ENCODE peak calls at places on chromosomes 16 and 17, in four cellular contexts. One of them, this sample, is unnamed.

GRCh38 chr17:18225562-18226283 is at the start of gene LLGL1:
- DNase-seq in H1: no peak
- DNase-seq in HCT116: no peak
- DNase-seq in HepG2: no peak
- DNase-seq in this sample: no peak

GRCh38 chr17:28392491-28392890 is 13.5 kb downstream of the SLC46A1 start:
- DNase-seq in H1: no peak
- DNase-seq in HCT116: no peak
- DNase-seq in HepG2: no peak
- DNase-seq in this sample: no peak

GRCh38 chr17:11901901-11902300 is 95.4 kb downstream of the ZNF18 start:
- DNase-seq in H1: no peak
- DNase-seq in HCT116: no peak
- DNase-seq in HepG2: no peak
- DNase-seq in this sample: no peak

GRCh38 chr16:70437582-70438324 is 1.1 kb downstream of the ST3GAL2 start:
- DNase-seq in H1: no peak
- DNase-seq in HCT116: no peak
- DNase-seq in HepG2: no peak
- DNase-seq in this sample: no peak

GRCh38 chr16:77223184-77223583 is 24.0 kb downstream of the SYCE1L start:
- DNase-seq in H1: no peak
- DNase-seq in HCT116: no peak
- DNase-seq in HepG2: no peak
- DNase-seq in this sample: no peak

GRCh38 chr17:19762515-19762961 is 14.4 kb upstream of the ALDH3A1 start:
- DNase-seq in H1: peak
- DNase-seq in HCT116: no peak
- DNase-seq in HepG2: peak
- DNase-seq in this sample: peak

GRCh38 chr17:18962494-18962815 is 10.5 kb downstream of the SLC5A10 start:
- DNase-seq in H1: no peak
- DNase-seq in HCT116: no peak
- DNase-seq in HepG2: no peak
- DNase-seq in this sample: no peak

GRCh38 chr17:17628388-17629008 is 37.0 kb upstream of the PEMT start:
- DNase-seq in H1: no peak
- DNase-seq in HCT116: no peak
- DNase-seq in HepG2: no peak
- DNase-seq in this sample: peak

GRCh38 chr17:5522476-5522875 is 36.1 kb downstream of the MIS12 start:
- DNase-seq in H1: no peak
- DNase-seq in HCT116: no peak
- DNase-seq in HepG2: no peak
- DNase-seq in this sample: no peak

GRCh38 chr16:1828645-1829410 is 1.8 kb downstream of the FAHD1 start:
- DNase-seq in H1: no peak
- DNase-seq in HCT116: no peak
- DNase-seq in HepG2: peak
- DNase-seq in this sample: no peak
- H3K4me3 ChIP-seq in H1: peak
- H3K4me3 ChIP-seq in HCT116: peak
- H3K4me3 ChIP-seq in HepG2: peak
- H3K4me3 ChIP-seq in this sample: peak

DNA sequence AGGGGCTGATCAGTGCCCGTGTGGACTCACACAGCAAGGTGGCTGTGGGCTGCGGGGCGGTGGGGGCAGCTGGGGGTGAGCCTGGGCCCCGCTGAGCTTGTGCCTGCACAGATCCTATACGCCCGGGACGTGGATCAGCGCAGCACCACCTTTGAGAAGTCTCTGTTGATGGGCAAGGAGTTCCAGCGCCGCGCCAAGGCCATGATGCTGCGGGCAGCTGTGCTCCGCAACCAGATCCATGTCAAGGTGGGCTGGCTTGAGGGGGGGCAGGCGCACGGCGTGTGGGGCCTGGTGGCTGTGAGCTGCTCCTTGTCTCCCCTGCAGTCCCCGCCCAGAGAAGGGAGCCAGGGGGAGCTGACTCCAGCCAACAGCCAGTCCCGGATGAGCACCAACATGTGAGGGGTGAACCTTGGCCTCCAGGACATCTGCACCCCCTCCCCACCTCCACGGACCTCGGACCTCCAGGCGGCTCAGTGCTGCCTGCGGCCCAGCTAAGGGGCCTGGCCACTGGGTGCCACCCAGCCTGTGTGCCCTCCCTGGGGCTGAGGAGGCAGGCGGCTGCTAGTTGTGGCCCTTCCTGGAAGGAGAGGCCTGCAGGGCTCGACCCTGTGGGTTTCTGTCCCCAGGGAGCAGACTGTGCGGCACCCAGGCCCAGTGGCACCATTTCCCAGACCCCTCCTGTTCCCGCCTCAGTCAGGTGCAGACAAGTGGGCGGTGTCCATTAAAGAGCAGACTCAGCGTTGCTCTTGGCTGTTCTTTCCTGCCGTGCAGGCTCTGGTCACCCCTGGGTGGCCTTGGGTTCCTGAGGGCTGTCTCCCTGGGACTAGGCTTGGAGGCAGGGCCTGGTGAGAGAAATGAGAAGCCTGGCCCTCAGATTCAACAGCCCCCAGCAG is 5.3 kb downstream of the GPS1 start:
- DNase-seq in H1: no peak
- DNase-seq in HCT116: no peak
- DNase-seq in HepG2: peak
- DNase-seq in this sample: no peak
- TF ChIP-seq POLR2AphosphoS5 in H1: no peak
- TF ChIP-seq POLR2AphosphoS5 in HCT116: no peak
- TF ChIP-seq POLR2AphosphoS5 in HepG2: no peak
- TF ChIP-seq POLR2AphosphoS5 in this sample: no peak

GRCh38 chr17:44344939-44345496 is at the start of gene GRN:
- DNase-seq in H1: peak
- DNase-seq in HCT116: peak
- DNase-seq in HepG2: peak
- DNase-seq in this sample: peak
- TF ChIP-seq POLR2A in H1: peak
- TF ChIP-seq POLR2A in HCT116: peak
- TF ChIP-seq POLR2A in HepG2: peak
- TF ChIP-seq POLR2A in this sample: no peak

GRCh38 chr17:68762911-68763310 is 161.7 kb upstream of the FAM20A start:
- DNase-seq in H1: no peak
- DNase-seq in HCT116: no peak
- DNase-seq in HepG2: no peak
- DNase-seq in this sample: no peak

GRCh38 chr17:68759343-68760140 is 158.4 kb upstream of the FAM20A start:
- DNase-seq in H1: peak
- DNase-seq in HCT116: peak
- DNase-seq in HepG2: peak
- DNase-seq in this sample: peak

GRCh38 chr17:68760141-68760475 is 158.9 kb upstream of the FAM20A start:
- DNase-seq in H1: no peak
- DNase-seq in HCT116: no peak
- DNase-seq in HepG2: no peak
- DNase-seq in this sample: no peak

GRCh38 chr17:68763551-68763950 is 162.4 kb upstream of the FAM20A start:
- DNase-seq in H1: no peak
- DNase-seq in HCT116: no peak
- DNase-seq in HepG2: no peak
- DNase-seq in this sample: no peak

GRCh38 chr17:68759002-68759342 is 157.8 kb upstream of the FAM20A start:
- DNase-seq in H1: no peak
- DNase-seq in HCT116: no peak
- DNase-seq in HepG2: peak
- DNase-seq in this sample: no peak
- H3K4me3 ChIP-seq in H1: no peak
- H3K4me3 ChIP-seq in HCT116: no peak
- H3K4me3 ChIP-seq in HepG2: peak
- H3K4me3 ChIP-seq in this sample: no peak

DNA sequence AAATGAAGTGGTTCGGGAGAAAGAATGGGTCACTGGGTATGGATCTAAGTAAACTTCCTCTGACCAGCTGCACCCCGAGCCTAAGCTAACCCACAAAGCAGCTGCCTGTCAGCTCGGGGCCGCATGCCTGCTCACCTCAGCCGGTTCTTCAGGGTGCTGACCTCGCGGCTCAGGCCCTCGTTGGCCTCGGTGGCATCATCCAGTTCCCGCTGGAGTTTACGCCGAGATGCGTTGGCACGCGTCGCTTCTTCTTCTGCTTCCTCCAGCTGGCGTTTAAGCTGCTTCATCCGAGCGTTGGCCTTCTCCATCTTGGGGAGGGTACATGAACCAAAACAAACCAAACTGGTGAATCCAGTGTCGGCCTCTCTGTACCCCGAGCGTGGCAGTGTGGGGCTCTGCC is 41.1 kb downstream of the NDEL1 start:
- DNase-seq in H1: no peak
- DNase-seq in HCT116: no peak
- DNase-seq in HepG2: no peak
- DNase-seq in this sample: no peak
- TF ChIP-seq POLR2AphosphoS5 in H1: no peak
- TF ChIP-seq POLR2AphosphoS5 in HCT116: no peak
- TF ChIP-seq POLR2AphosphoS5 in HepG2: no peak
- TF ChIP-seq POLR2AphosphoS5 in this sample: no peak

DNA sequence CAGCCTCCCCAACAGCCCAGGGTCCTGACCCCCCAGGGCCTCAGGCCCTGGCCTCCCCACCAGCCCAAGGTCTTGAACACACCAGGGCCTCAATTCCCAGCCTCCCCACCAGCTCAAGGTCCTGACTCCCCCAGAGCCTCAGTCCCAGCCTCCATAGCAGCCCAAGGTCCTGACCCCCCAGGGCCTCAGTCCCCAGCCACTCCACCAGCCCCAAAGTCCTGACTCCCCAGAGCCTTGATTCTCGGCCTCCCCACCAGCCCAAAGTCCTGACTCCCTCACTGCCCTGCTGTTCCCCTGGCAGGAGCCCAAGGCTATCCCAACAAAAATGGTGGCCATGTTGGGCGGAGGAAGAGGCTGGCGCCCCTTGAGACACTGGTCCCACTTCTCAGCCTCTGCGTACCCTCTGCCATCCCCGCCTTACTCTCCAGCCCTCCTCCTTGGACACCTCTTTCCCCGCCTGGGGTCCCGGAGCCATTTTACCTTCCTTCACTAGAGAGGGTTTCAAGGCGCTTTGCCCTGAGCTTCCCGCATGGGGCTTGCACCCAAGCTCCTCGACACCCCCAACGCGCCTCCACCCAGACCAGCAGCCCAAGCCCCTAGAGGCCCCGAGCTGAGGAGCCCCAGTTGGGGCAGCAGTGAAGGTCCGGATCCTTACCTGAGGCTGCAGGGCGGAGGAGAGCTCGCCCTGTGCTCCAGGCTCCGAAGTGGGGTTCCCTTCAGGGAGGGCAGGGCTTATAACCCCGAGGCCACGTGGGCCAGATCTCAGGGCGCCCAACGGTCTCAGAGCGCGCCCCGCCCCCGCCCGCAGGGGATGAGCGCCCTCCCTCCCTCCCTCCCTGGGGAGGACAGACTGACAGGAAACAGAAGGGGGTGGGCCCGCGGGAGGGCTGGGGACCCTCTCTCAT is 3.5 kb upstream of the TSPOAP1 start:
- DNase-seq in H1: no peak
- DNase-seq in HCT116: no peak
- DNase-seq in HepG2: no peak
- DNase-seq in this sample: peak
- TF ChIP-seq POLR2A in H1: no peak
- TF ChIP-seq POLR2A in HCT116: no peak
- TF ChIP-seq POLR2A in HepG2: no peak
- TF ChIP-seq POLR2A in this sample: no peak

GRCh38 chr17:38558751-38559024 is 47.1 kb downstream of the SRCIN1 start:
- DNase-seq in H1: no peak
- DNase-seq in HCT116: no peak
- DNase-seq in HepG2: no peak
- DNase-seq in this sample: no peak

GRCh38 chr17:38559025-38559879 is 46.5 kb downstream of the SRCIN1 start:
- DNase-seq in H1: peak
- DNase-seq in HCT116: peak
- DNase-seq in HepG2: peak
- DNase-seq in this sample: peak

GRCh38 chr17:38557395-38557794 is 48.4 kb downstream of the SRCIN1 start:
- DNase-seq in H1: no peak
- DNase-seq in HCT116: no peak
- DNase-seq in HepG2: no peak
- DNase-seq in this sample: no peak

GRCh38 chr17:38559880-38560230 is 45.9 kb downstream of the SRCIN1 start:
- DNase-seq in H1: no peak
- DNase-seq in HCT116: no peak
- DNase-seq in HepG2: no peak
- DNase-seq in this sample: no peak

GRCh38 chr17:38557836-38558750 is 47.7 kb downstream of the SRCIN1 start:
- DNase-seq in H1: peak
- DNase-seq in HCT116: peak
- DNase-seq in HepG2: peak
- DNase-seq in this sample: peak
- H3K4me3 ChIP-seq in H1: peak
- H3K4me3 ChIP-seq in HCT116: peak
- H3K4me3 ChIP-seq in HepG2: peak
- H3K4me3 ChIP-seq in this sample: peak

GRCh38 chr16:72008424-72009216 is at the start of gene DHODH:
- DNase-seq in H1: peak
- DNase-seq in HCT116: peak
- DNase-seq in HepG2: peak
- DNase-seq in this sample: peak
- TF ChIP-seq POLR2AphosphoS5 in H1: peak
- TF ChIP-seq POLR2AphosphoS5 in HCT116: peak
- TF ChIP-seq POLR2AphosphoS5 in HepG2: peak
- TF ChIP-seq POLR2AphosphoS5 in this sample: peak

DNA sequence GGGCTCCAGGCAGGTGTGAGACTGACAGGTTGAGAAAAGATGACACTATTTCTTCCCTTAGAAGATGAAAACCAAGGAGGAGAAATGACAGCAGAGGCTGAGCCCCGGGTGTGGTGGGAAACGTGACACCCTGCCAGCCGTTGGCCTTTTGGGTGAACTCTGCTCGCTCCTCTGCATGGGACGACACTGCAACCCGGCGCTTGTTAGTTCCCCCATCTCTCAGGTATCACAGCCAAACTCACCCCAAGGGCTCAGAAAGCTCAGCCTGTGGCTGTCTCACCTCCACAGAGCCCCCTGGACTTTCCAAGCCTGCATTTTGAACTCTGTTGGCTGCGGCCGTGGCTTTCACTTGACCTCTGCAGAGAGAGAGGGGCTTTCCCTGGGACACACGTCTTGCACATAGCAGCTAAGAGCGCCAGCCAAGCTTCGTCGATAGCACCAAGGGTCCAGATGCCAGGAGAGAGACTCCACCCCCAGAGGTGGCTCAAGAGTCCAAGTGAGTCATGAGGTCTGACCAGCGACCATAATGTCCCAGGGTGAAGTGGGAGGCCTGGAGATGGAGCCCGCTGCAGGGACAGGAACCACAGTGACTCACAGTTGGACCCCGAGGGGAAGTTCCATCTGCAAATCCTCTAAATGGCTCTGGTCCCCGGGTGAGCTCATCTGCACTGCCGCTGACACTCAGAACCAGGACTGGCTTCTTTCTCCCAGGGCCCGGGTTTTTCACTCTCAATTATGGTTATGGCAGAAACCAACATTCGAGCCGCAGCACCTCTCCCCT is 301.9 kb downstream of the SOX9 start:
- DNase-seq in H1: no peak
- DNase-seq in HCT116: peak
- DNase-seq in HepG2: peak
- DNase-seq in this sample: peak
- TF ChIP-seq POLR2A in H1: no peak
- TF ChIP-seq POLR2A in HCT116: no peak
- TF ChIP-seq POLR2A in HepG2: peak
- TF ChIP-seq POLR2A in this sample: no peak

This sample was measured in stomach.